ENCODE peak calls at places on chromosomes 13 and 19, in seven cellular contexts. R is cardiac muscle cell, U is thoracic aorta, L is A549, Q is right lobe of liver, B is neural progenitor cell, C is HL-60. N is an unnamed sample.

GRCh38 chr19:58364127-58364526 is 1.6 kb upstream of the ZNF497 start:
- DNase-seq in L (no peak), R (no peak), U (no peak), Q (no peak), C (no peak), B (no peak), N (no peak)

GRCh38 chr19:12314553-12314952 is 18.9 kb downstream of the ZNF563 start:
- DNase-seq in R (no peak), L (no peak), Q (no peak), B (no peak), U (no peak), C (no peak), N (no peak)

GRCh38 chr19:33080761-33081681 is at the start of gene GPATCH1:
- DNase-seq in C (peak), U (peak), L (peak), Q (peak), R (peak), B (peak), N (peak)

GRCh38 chr19:39463403-39463802 is 17.2 kb upstream of the TIMM50 start:
- DNase-seq in U (no peak), R (no peak), B (no peak), Q (no peak), C (no peak), L (no peak), N (no peak)

GRCh38 chr13:94154362-94154761 is 325.1 kb downstream of the DCT start:
- DNase-seq in Q (peak), B (no peak), L (no peak), R (peak), C (no peak), U (no peak), N (no peak)

GRCh38 chr19:57566396-57567256 is 7.0 kb upstream of the ZNF550 start:
- DNase-seq in C (no peak), Q (no peak), U (no peak), R (peak), B (peak), L (no peak), N (no peak)

GRCh38 chr13:48000559-48001126 is 430 bp downstream of the SUCLA2 start:
- DNase-seq in C (no peak), R (no peak), B (peak), U (no peak), L (peak), Q (no peak), N (peak)

GRCh38 chr19:18225702-18226468 is at the start of gene PDE4C:
- DNase-seq in R (peak), L (no peak), B (peak), Q (peak), C (no peak), U (no peak), N (no peak)

GRCh38 chr19:47331931-47332547 is at the start of gene C5AR2:
- DNase-seq in Q (no peak), U (no peak), B (no peak), C (no peak), L (peak), R (no peak), N (no peak)

GRCh38 chr13:90686438-90686837 is 661.0 kb upstream of the MIR17HG start:
- DNase-seq in U (no peak), R (peak), L (no peak), Q (no peak), B (no peak), C (no peak), N (no peak)

GRCh38 chr19:10812902-10813404 is 23.1 kb downstream of the TMED1 start:
- DNase-seq in B (no peak), L (peak), Q (no peak), U (peak), R (peak), C (peak), N (no peak)

GRCh38 chr19:38163419-38164290 is 60.4 kb downstream of the DPF1 start:
- DNase-seq in L (no peak), U (no peak), R (no peak), B (no peak), C (no peak), Q (no peak), N (no peak)

GRCh38 chr19:8174706-8175105 is 25.3 kb upstream of the FBN3 start:
- DNase-seq in L (no peak), R (no peak), Q (no peak), U (no peak), C (no peak), B (no peak), N (no peak)

GRCh38 chr19:1373534-1374249 is 10.0 kb upstream of the NDUFS7 start:
- DNase-seq in Q (peak), L (no peak), B (no peak), C (no peak), R (peak), U (no peak), N (no peak)

GRCh38 chr13:44576396-44577235 is 486 bp upstream of the TSC22D1 start:
- DNase-seq in Q (no peak), R (no peak), U (peak), C (no peak), B (peak), L (no peak), N (no peak)

GRCh38 chr19:15154002-15154612 is 46.7 kb downstream of the NOTCH3 start:
- DNase-seq in L (peak), U (no peak), R (peak), Q (no peak), B (peak), C (no peak), N (no peak)

GRCh38 chr13:54433511-54434206 is 1405.0 kb downstream of the OLFM4 start:
- DNase-seq in U (no peak), B (no peak), C (no peak), Q (no peak), R (no peak), L (no peak), N (no peak)

DNA sequence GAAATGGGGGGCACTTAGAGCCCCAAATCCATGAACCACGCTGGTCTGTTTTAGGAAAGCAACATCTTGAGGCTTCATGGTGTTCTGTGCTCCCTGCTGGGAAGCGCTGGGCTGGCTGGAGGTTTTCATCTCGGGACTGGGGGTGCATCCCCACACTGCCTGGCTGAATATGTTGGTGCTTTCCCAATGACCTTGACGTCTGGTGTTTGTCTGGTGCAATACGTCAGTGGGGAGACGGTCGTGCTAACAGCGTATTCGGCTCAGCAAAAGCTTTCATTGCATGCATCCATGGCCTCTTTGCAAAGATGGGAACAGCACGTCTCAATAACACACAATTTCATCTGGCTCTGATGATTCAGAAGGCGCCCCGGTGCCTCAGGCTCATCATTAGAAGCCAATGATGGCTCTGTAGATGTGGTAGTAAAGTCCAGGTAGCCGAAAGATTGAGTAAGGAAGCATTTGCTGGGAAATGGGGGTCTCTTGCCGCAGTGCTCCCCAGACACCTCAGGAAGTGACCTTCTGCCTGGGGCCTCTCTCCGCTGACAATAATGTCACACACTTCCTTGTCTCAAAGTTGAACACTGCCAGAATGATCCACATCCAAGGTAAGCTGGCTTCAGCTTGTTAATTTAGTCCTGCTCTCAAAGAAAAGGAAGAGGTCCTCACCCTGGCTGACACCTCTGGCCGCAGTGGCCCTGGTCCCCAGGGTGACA is 97.7 kb downstream of the ING1 start:
- DNase-seq in C (no peak), R (no peak), L (no peak), U (no peak), Q (no peak), B (no peak), N (no peak)
- TF ChIP-seq CTCF in C (no peak), R (no peak), L (no peak), U (no peak), Q (no peak), B (no peak), N (no peak)

GRCh38 chr19:45774765-45775164 is 5.7 kb upstream of the SIX5 start:
- DNase-seq in Q (no peak), L (peak), U (no peak), B (no peak), C (no peak), R (no peak), N (no peak)

GRCh38 chr19:45772912-45773311 is 3.9 kb upstream of the SIX5 start:
- DNase-seq in C (no peak), U (no peak), Q (no peak), L (no peak), R (no peak), B (no peak), N (no peak)

GRCh38 chr19:45772130-45772880 is 3.3 kb upstream of the SIX5 start:
- DNase-seq in Q (no peak), C (no peak), U (no peak), L (no peak), R (no peak), B (no peak), N (no peak)

GRCh38 chr19:45771331-45771933 is 2.4 kb upstream of the SIX5 start:
- DNase-seq in Q (no peak), C (no peak), B (no peak), R (no peak), L (no peak), U (no peak), N (no peak)

GRCh38 chr19:45773384-45773783 is 4.3 kb upstream of the SIX5 start:
- DNase-seq in L (no peak), C (no peak), R (no peak), Q (no peak), B (no peak), U (no peak), N (no peak)
- H3K4me3 ChIP-seq in L (no peak), C (no peak), R (no peak), Q (no peak), B (no peak), U (no peak), N (no peak)

DNA sequence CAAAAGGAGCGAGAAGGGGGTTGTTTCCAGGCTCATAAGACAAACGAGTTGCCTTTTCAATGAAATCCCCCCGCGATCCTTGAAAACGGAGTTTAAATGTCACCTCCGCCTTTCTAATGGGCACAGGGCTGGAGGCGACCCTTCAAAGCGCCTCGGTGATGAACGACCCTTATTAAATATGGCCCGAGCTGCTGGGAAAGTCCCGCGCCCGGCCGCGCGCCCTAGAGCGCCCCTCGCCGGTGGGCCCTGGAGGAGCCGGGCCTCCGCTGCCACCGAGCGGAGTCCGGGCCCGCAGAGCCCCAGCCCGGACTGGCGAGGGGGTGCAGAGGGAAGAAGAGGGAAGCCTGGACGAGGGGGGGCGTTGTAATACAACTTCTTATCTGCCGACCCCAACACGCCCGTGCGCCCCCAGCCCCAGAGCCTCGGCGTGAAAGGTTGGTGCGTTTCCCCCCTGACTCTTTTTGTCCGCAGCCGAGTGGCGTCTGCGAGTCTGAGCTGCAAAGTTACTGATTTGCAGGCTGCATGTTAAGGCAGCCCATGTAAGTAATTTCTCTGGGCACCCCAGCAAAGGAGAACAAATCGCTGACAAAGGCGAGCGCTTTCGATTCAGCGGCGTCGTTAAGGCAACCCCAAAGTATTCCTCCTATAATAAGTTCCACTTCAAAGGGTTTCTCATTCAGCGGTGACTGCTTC is 11.9 kb downstream of the ZIC5 start:
- DNase-seq in L (no peak), R (no peak), U (no peak), Q (no peak), B (peak), C (no peak), N (no peak)
- TF ChIP-seq CTCF in L (no peak), R (peak), U (no peak), Q (no peak), B (peak), C (no peak), N (no peak)

GRCh38 chr13:76239031-76239680 is 603.0 kb downstream of the LMO7 start:
- DNase-seq in B (no peak), U (no peak), L (no peak), R (no peak), Q (no peak), C (no peak), N (no peak)
- H3K4me3 ChIP-seq in B (no peak), U (no peak), L (no peak), R (no peak), Q (no peak), C (no peak), N (no peak)

GRCh38 chr13:24540236-24541126 is 27.9 kb upstream of the PARP4 start:
- DNase-seq in C (no peak), Q (peak), U (no peak), B (peak), L (peak), R (peak), N (no peak)
- TF ChIP-seq CTCF in C (no peak), Q (peak), U (no peak), B (peak), L (peak), R (peak), N (peak)

GRCh38 chr19:14149509-14149994 is 13.2 kb upstream of the ASF1B start:
- DNase-seq in B (no peak), Q (peak), R (peak), U (no peak), C (no peak), L (no peak), N (no peak)
- H3K4me3 ChIP-seq in B (no peak), Q (no peak), R (no peak), U (peak), C (no peak), L (no peak), N (no peak)

DNA sequence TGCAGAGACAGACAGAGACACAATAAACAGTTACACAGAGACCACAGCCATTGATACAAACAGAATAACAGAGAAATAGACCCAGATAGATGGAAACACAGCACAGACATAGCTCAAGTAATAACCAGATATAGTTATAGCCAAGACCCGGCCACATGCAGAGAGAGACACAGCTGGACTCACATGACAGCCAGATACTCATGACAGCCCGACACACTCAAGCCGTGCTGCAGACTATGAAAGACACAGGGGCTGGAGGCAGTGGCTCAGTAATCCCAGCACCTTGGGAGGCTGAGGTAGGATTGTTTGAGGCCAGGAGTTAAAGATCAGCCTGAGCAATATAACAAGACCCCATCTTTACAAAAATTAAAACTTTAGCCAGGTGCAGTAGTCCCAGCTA is 1.6 kb upstream of the DENND1C start:
- DNase-seq in B (no peak), L (no peak), U (no peak), Q (no peak), R (no peak), C (no peak), N (no peak)
- TF ChIP-seq CTCF in B (no peak), L (no peak), U (no peak), Q (no peak), R (no peak), C (no peak), N (no peak)

GRCh38 chr13:40592035-40592434 is 74.4 kb downstream of the FOXO1 start:
- DNase-seq in C (no peak), Q (no peak), B (no peak), R (no peak), L (no peak), U (no peak), N (no peak)

GRCh38 chr13:40588101-40588500 is 78.3 kb downstream of the FOXO1 start:
- DNase-seq in L (no peak), B (no peak), C (no peak), R (no peak), U (no peak), Q (no peak), N (no peak)

GRCh38 chr13:40591091-40591490 is 75.3 kb downstream of the FOXO1 start:
- DNase-seq in Q (no peak), C (no peak), U (no peak), L (no peak), B (no peak), R (no peak), N (no peak)

GRCh38 chr13:40589285-40590109 is 76.9 kb downstream of the FOXO1 start:
- DNase-seq in C (peak), Q (no peak), L (no peak), U (no peak), B (peak), R (peak), N (peak)

DNA sequence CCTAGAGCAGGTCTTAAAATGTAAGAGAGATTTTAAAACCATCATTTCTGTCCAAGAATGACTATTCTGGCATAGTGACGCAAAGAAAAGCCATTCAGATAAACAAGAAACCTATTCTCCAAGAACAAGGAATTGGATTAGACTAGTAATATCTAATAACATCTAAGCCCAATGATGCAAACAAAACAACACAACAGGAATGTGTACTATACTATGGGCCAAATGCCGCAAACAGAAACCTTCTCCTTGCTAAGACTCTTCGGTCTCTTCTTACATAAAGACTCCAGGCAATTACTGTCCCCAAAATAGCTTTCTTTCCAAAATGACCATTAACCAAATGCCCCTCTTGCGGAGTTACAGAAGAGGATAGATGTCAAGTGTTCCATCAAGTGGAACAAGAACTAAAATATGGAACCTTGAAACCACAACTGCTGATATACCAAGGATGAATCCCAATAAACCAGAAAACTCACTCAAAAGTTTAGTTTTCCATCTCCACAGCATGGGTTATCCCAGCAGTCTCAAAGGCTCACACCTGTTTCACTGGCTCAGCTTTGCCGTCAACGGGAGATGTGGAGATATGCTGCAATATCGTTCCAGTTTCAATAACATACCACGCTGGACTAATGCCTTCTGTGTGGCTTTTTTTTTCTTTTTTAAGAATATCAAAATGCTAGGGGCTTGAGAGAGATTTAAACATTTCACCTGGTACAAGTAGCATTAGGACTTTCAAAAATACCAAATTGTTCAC is 76.2 kb downstream of the FOXO1 start:
- DNase-seq in R (no peak), U (no peak), Q (no peak), L (no peak), C (no peak), B (no peak), N (no peak)
- H3K4me3 ChIP-seq in R (no peak), U (peak), Q (no peak), L (no peak), C (no peak), B (no peak), N (no peak)

GRCh38 chr13:46613409-46614049 is 60.6 kb downstream of the LRCH1 start:
- DNase-seq in R (no peak), B (no peak), Q (no peak), U (no peak), L (no peak), C (no peak), N (no peak)

GRCh38 chr13:46609726-46610125 is 56.8 kb downstream of the LRCH1 start:
- DNase-seq in C (no peak), R (no peak), L (no peak), B (no peak), U (no peak), Q (no peak), N (no peak)

GRCh38 chr13:46614582-46614981 is 61.6 kb downstream of the LRCH1 start:
- DNase-seq in Q (no peak), B (no peak), L (peak), U (no peak), R (peak), C (no peak), N (no peak)

GRCh38 chr13:46609052-46609451 is 56.1 kb downstream of the LRCH1 start:
- DNase-seq in R (no peak), Q (no peak), B (no peak), C (no peak), U (no peak), L (no peak), N (no peak)

DNA sequence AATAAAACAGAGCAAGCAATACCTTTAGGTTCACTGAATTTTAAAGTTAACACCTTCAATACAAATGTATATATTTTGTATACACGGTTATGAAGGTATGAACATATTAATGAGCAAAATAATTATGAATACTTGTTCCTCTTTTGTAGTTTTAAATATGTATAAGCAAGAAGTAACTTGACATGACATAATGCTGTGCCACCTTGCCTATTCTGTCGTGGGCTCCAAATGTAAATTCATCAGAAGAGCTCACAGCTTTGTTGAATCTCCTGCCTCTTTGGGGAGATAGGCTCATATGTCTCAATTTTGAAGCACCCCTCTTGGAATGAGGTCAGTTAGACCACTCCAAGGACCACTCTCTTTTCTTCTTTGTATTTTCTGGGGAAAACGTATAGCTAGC is 59.3 kb downstream of the LRCH1 start:
- DNase-seq in B (no peak), C (no peak), L (no peak), U (no peak), Q (no peak), R (no peak), N (no peak)
- TF ChIP-seq CTCF in B (no peak), C (no peak), L (no peak), U (no peak), Q (no peak), R (no peak), N (no peak)

N was measured in GM12864.